ENCODE peak calls at places on chromosome 14, in ten cellular contexts. R, H, M, K, Z, V, S, G, E and Y are unnamed samples.

GRCh38 chr14:37865719-37866549 is 270.5 kb downstream of the TTC6 start:
- DNase-seq in R (no peak), H (no peak), M (no peak), K (peak), Z (no peak), V (no peak), S (no peak), G (no peak), E (no peak), Y (no peak)

GRCh38 chr14:72513994-72514659 is 379.8 kb downstream of the DPF3 start:
- DNase-seq in R (no peak), H (no peak), M (no peak), K (peak), Z (no peak), V (peak), S (no peak), G (no peak), E (no peak), Y (no peak)

GRCh38 chr14:99633141-99633540 is 11.8 kb upstream of the HHIPL1 start:
- DNase-seq in R (no peak), H (no peak), M (no peak), K (no peak), Z (no peak), V (no peak), S (no peak), G (no peak), E (no peak), Y (no peak)

GRCh38 chr14:44657688-44658388 is 150.8 kb upstream of the FSCB start:
- DNase-seq in R (no peak), H (no peak), M (no peak), K (peak), Z (no peak), V (no peak), S (no peak), G (no peak), E (no peak), Y (no peak)

GRCh38 chr14:54709444-54709843 is 142.5 kb downstream of the SAMD4A start:
- DNase-seq in R (no peak), H (no peak), M (no peak), K (no peak), Z (no peak), V (no peak), S (no peak), G (no peak), E (no peak), Y (no peak)

GRCh38 chr14:51539571-51540037 is 112.1 kb upstream of the FRMD6 start:
- DNase-seq in R (no peak), H (no peak), M (no peak), K (peak), Z (no peak), V (peak), S (no peak), G (no peak), E (no peak), Y (no peak)

GRCh38 chr14:20998674-20999366 is at the start of gene SLC39A2:
- DNase-seq in R (no peak), H (no peak), M (peak), K (peak), Z (peak), V (no peak), S (no peak), G (peak), E (no peak), Y (no peak)

GRCh38 chr14:103451401-103451800 is 66.2 kb downstream of the MARK3 start:
- DNase-seq in R (no peak), H (no peak), M (no peak), K (no peak), Z (no peak), V (no peak), S (no peak), G (no peak), E (no peak), Y (no peak)

GRCh38 chr14:38721822-38722431 is 381.1 kb downstream of the SEC23A start:
- DNase-seq in R (peak), H (peak), M (peak), K (peak), Z (peak), V (no peak), S (no peak), G (peak), E (no peak), Y (peak)

GRCh38 chr14:96071561-96071960 is 32.4 kb downstream of the C14orf132 start:
- DNase-seq in R (no peak), H (no peak), M (no peak), K (no peak), Z (no peak), V (no peak), S (peak), G (no peak), E (no peak), Y (no peak)

GRCh38 chr14:34064349-34064748 is 113.5 kb upstream of the EGLN3 start:
- DNase-seq in R (no peak), H (peak), M (peak), K (peak), Z (peak), V (no peak), S (no peak), G (peak), E (no peak), Y (no peak)

GRCh38 chr14:29821665-29822429 is 105.8 kb downstream of the PRKD1 start:
- DNase-seq in R (no peak), H (no peak), M (no peak), K (no peak), Z (no peak), V (no peak), S (no peak), G (no peak), E (no peak), Y (no peak)

GRCh38 chr14:54920052-54920451 is 17.4 kb upstream of the GCH1 start:
- DNase-seq in R (no peak), H (no peak), M (no peak), K (no peak), Z (no peak), V (no peak), S (no peak), G (no peak), E (no peak), Y (no peak)

GRCh38 chr14:92880851-92881250 is 42.1 kb upstream of the CHGA start:
- DNase-seq in R (no peak), H (no peak), M (no peak), K (peak), Z (no peak), V (no peak), S (no peak), G (no peak), E (no peak), Y (no peak)

GRCh38 chr14:57266060-57266459 is 2.6 kb downstream of the EXOC5 start:
- DNase-seq in R (no peak), H (no peak), M (no peak), K (no peak), Z (no peak), V (no peak), S (no peak), G (no peak), E (no peak), Y (no peak)

GRCh38 chr14:91394105-91395081 is 23.2 kb downstream of the CCDC88C start:
- DNase-seq in R (no peak), H (no peak), M (no peak), K (no peak), Z (no peak), V (no peak), S (no peak), G (no peak), E (no peak), Y (peak)

GRCh38 chr14:81412779-81413178 is 12.7 kb upstream of the STON2 start:
- DNase-seq in R (no peak), H (no peak), M (no peak), K (no peak), Z (no peak), V (no peak), S (no peak), G (no peak), E (no peak), Y (no peak)

GRCh38 chr14:72318648-72319047 is 386.4 kb downstream of the RGS6 start:
- DNase-seq in R (no peak), H (no peak), M (no peak), K (no peak), Z (no peak), V (no peak), S (no peak), G (no peak), E (no peak), Y (no peak)

GRCh38 chr14:58171090-58171489 is 19.1 kb upstream of the ARMH4 start:
- DNase-seq in R (peak), H (peak), M (peak), K (peak), Z (peak), V (peak), S (no peak), G (peak), E (peak), Y (no peak)

GRCh38 chr14:26963696-26964095 is 365.9 kb upstream of the NOVA1 start:
- DNase-seq in R (no peak), H (no peak), M (no peak), K (peak), Z (no peak), V (no peak), S (no peak), G (no peak), E (no peak), Y (no peak)

GRCh38 chr14:95500772-95501401 is 15.6 kb downstream of the SYNE3 start:
- DNase-seq in R (no peak), H (peak), M (no peak), K (peak), Z (no peak), V (peak), S (peak), G (peak), E (no peak), Y (no peak)

GRCh38 chr14:80074905-80075304 is 136.4 kb downstream of the DIO2 start:
- DNase-seq in R (no peak), H (no peak), M (no peak), K (no peak), Z (no peak), V (no peak), S (no peak), G (no peak), E (no peak), Y (no peak)

GRCh38 chr14:98428483-98428994 is 843.5 kb downstream of the BCL11B start:
- DNase-seq in R (no peak), H (no peak), M (no peak), K (no peak), Z (no peak), V (no peak), S (no peak), G (no peak), E (no peak), Y (no peak)

GRCh38 chr14:81164167-81164774 is 56.5 kb downstream of the GTF2A1 start:
- DNase-seq in R (peak), H (peak), M (peak), K (peak), Z (peak), V (peak), S (no peak), G (peak), E (no peak), Y (no peak)

GRCh38 chr14:82642425-82642824 is 1108.8 kb upstream of the SEL1L start:
- DNase-seq in R (no peak), H (no peak), M (no peak), K (no peak), Z (peak), V (no peak), S (peak), G (no peak), E (no peak), Y (no peak)

GRCh38 chr14:65336191-65336591 is 76.3 kb upstream of the FUT8 start:
- DNase-seq in R (peak), H (no peak), M (no peak), K (peak), Z (no peak), V (peak), S (no peak), G (no peak), E (no peak), Y (no peak)

GRCh38 chr14:65131176-65131765 is 29.0 kb upstream of the MAX start:
- DNase-seq in R (no peak), H (no peak), M (no peak), K (peak), Z (peak), V (peak), S (no peak), G (no peak), E (no peak), Y (no peak)

GRCh38 chr14:92753250-92753649 is 4.8 kb upstream of the LGMN start:
- DNase-seq in R (no peak), H (no peak), M (no peak), K (no peak), Z (no peak), V (no peak), S (no peak), G (peak), E (no peak), Y (no peak)

GRCh38 chr14:29752221-29752923 is 175.3 kb downstream of the PRKD1 start:
- DNase-seq in R (no peak), H (no peak), M (no peak), K (no peak), Z (no peak), V (no peak), S (no peak), G (no peak), E (no peak), Y (no peak)

GRCh38 chr14:53509227-53509822 is 356.2 kb upstream of the DDHD1 start:
- DNase-seq in R (no peak), H (no peak), M (no peak), K (peak), Z (peak), V (peak), S (no peak), G (peak), E (no peak), Y (no peak)

GRCh38 chr14:45906257-45906656 is 653.3 kb upstream of the MIS18BP1 start:
- DNase-seq in R (no peak), H (no peak), M (no peak), K (no peak), Z (no peak), V (no peak), S (no peak), G (no peak), E (no peak), Y (no peak)

GRCh38 chr14:92709340-92710000 is 39.0 kb downstream of the LGMN start:
- DNase-seq in R (no peak), H (no peak), M (no peak), K (no peak), Z (no peak), V (no peak), S (no peak), G (peak), E (no peak), Y (no peak)

GRCh38 chr14:68379510-68380303 is 413.2 kb downstream of the ZFP36L1 start:
- DNase-seq in R (peak), H (no peak), M (no peak), K (peak), Z (peak), V (no peak), S (no peak), G (no peak), E (no peak), Y (no peak)

GRCh38 chr14:73888971-73889370 is 2.3 kb downstream of the ZNF410 start:
- DNase-seq in R (no peak), H (no peak), M (no peak), K (peak), Z (no peak), V (no peak), S (no peak), G (no peak), E (no peak), Y (no peak)
- H3K27ac ChIP-seq in R (no peak), H (no peak), M (no peak), K (no peak), Z (no peak), V (no peak), S (no peak), G (no peak), E (no peak), Y (no peak)

GRCh38 chr14:101043891-101044290 is 140.4 kb upstream of the RTL1 start:
- DNase-seq in R (no peak), H (no peak), M (no peak), K (no peak), Z (no peak), V (no peak), S (no peak), G (no peak), E (no peak), Y (no peak)

GRCh38 chr14:101037021-101037817 is 133.7 kb upstream of the RTL1 start:
- DNase-seq in R (no peak), H (no peak), M (no peak), K (no peak), Z (no peak), V (no peak), S (peak), G (no peak), E (no peak), Y (no peak)

GRCh38 chr14:101039755-101040138 is 136.2 kb upstream of the RTL1 start:
- DNase-seq in R (no peak), H (no peak), M (no peak), K (no peak), Z (no peak), V (no peak), S (peak), G (no peak), E (no peak), Y (no peak)

GRCh38 chr14:101039031-101039754 is 135.7 kb upstream of the RTL1 start:
- DNase-seq in R (no peak), H (no peak), M (no peak), K (no peak), Z (no peak), V (no peak), S (peak), G (no peak), E (no peak), Y (no peak)

DNA sequence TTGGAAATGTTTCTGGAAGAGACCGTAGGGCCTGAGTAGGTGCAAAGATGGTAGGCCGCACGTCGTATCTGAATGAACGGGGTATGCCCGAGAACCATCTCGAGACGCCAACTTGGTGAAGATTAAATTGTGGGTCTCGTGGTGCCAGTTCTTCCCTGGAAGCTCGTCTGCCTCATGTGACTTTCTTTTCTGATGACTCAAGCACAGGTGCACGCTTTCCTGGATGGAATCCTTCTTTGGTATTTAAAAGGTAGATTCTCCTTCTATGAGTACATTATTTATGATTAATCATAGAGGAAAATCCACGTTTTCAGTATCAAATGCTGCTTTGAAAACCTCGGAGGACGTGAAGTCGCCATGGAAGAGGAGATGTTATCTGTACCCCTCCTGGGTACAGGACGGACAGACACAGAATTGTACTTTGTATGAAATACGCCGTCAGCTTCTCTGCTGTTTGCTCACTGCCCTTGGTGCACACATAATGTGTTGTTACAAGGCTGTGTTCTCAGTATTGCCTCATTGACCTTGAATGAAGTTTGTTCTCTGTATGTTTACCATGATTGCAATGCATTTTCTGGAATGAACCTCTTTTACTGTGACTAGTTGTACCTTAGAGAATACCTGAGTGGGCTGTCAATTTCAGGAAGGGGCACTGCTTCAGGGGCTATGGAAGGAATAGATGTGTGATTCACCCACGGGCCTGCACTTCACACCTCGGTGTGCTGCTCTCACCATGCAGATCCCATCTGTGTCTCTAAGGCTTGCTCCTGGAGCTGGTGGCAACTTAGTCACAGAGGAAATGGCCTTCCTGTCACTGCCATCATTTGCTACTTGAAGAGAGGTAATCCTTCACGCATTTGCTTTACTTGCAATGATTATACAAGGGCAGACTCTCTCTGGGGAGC is 137.3 kb upstream of the RTL1 start:
- DNase-seq in R (no peak), H (no peak), M (no peak), K (no peak), Z (no peak), V (no peak), S (peak), G (no peak), E (no peak), Y (no peak)
- H3K27ac ChIP-seq in R (no peak), H (no peak), M (no peak), K (no peak), Z (no peak), V (no peak), S (no peak), G (no peak), E (no peak), Y (no peak)

DNA sequence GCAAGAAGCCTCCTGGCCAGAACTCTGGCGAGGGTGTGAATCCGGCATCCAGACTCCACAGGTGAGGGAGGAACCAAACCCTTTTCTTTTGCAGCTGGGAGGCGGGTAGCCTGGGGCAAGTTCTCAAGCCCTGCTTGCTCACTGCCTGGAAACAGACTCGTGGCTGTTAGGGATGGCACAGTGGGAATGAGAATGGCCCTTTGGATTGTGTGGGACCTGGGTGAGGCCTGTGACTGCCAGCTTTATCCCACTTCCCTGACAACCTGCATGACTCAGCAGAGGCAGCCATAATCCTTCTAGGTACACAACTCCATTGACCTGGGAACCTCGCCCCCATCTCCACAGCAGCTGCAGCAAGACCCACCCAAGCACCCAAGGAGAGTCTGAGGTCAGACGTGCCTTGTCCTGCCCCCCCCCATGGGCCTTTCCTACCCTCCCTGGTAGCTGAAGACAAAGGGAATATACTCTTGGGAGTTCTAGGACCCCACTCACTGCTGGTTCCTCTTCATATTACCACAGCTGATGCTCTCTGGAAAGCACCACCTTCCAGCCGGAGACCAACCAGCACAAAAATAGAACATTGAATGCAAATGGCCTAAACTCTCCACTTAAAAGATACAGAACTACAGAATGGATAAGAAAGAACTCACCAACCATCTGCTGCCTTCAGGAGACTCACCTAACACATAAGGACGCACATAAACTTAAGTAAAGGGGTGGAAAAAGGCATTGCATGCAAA is 5.1 kb upstream of the GPR33 start:
- DNase-seq in R (no peak), H (no peak), M (no peak), K (no peak), Z (no peak), V (no peak), S (no peak), G (no peak), E (no peak), Y (no peak)
- H3K27ac ChIP-seq in R (no peak), H (no peak), M (no peak), K (no peak), Z (no peak), V (no peak), S (no peak), G (no peak), E (no peak), Y (no peak)

DNA sequence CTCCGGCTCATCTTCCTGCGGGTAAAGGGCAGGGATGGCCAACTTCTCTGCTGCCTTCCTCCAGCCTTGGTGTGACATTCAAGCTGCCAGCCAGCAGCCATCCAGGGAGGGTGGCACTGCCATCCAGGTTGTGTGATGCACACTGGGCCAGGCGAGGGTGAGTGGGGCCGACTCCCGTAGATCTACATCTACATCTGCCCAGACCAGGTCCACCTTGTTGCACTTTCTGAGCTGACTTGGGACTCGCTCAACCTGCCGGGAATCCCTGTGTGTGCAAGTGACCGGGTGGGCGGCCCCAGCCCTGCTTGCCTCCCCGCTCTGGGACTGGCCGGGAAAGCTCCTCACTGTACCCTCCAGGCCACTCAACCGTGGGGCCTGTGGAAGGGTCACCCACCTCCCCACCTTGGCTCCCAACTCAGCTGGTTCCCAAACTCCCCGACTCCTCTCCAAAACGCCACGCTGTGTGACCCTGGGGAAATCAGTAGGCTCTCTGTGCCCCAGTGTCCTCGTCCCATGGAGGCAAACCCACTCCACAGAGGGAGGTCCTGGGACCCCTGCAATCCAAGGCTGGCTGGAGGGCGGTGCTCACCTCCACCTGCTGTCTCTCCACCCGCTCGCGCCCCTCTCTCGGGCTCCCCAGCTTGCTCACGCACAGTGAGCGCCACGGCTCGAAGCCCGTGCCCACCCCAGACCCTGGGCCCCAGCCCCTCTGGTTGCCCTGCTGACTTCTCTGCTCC is 14.7 kb downstream of the JAG2 start:
- DNase-seq in R (no peak), H (no peak), M (no peak), K (no peak), Z (no peak), V (no peak), S (peak), G (peak), E (no peak), Y (no peak)
- H3K27ac ChIP-seq in R (peak), H (no peak), M (peak), K (no peak), Z (no peak), V (no peak), S (peak), G (no peak), E (no peak), Y (no peak)

GRCh38 chr14:36442824-36443241 is 77.2 kb downstream of the NKX2-1 start:
- DNase-seq in R (no peak), H (no peak), M (no peak), K (no peak), Z (no peak), V (no peak), S (no peak), G (no peak), E (no peak), Y (no peak)
- H3K27ac ChIP-seq in R (no peak), H (no peak), M (no peak), K (no peak), Z (no peak), V (no peak), S (no peak), G (no peak), E (no peak), Y (no peak)